ENCODE peak calls at places on chromosomes 7 and 10, in seven cellular contexts. D, P, N, B, Q, G and O are unnamed samples.

GRCh38 chr7:133530682-133531081 is 277.8 kb downstream of the EXOC4 start:
- DNase-seq in D (no peak), Q (peak; percentile 92), N (no peak), P (peak; percentile 79), B (no peak), G (no peak), O (no peak)

GRCh38 chr7:135224027-135224426 is 9.6 kb upstream of the STRA8 start:
- DNase-seq in G (no peak), N (no peak), D (no peak), P (no peak), Q (no peak), B (no peak), O (peak; percentile 11)

GRCh38 chr7:138460176-138460648 is at the start of gene TRIM24:
- DNase-seq in N (no peak), Q (no peak), D (no peak), P (peak; percentile 98), B (peak; percentile 98), G (no peak), O (no peak)

GRCh38 chr7:50307368-50308012 is 3.0 kb downstream of the IKZF1 start:
- DNase-seq in P (no peak), Q (no peak), N (no peak), D (peak; percentile 61), G (peak; percentile 72), B (no peak), O (peak; percentile 79)

GRCh38 chr10:110667620-110668343 is 23.6 kb downstream of the RBM20 start:
- DNase-seq in D (no peak), Q (no peak), N (no peak), P (no peak), B (no peak), G (no peak), O (no peak)

GRCh38 chr10:80553436-80553835 is 15.7 kb downstream of the SH2D4B start:
- DNase-seq in B (no peak), Q (no peak), G (no peak), D (no peak), P (no peak), N (no peak), O (no peak)

GRCh38 chr7:1767524-1767923 is 97.4 kb downstream of the ELFN1 start:
- DNase-seq in P (no peak), N (no peak), Q (no peak), D (no peak), B (no peak), G (no peak), O (peak; percentile 8)

GRCh38 chr10:132592790-132593788 is 55.5 kb downstream of the INPP5A start:
- DNase-seq in B (no peak), D (no peak), G (no peak), P (no peak), Q (peak; percentile 55), N (no peak), O (peak; percentile 46)

GRCh38 chr7:76142861-76143260 is 58.8 kb upstream of the SRRM3 start:
- DNase-seq in Q (no peak), N (no peak), D (peak; percentile 2), G (no peak), P (no peak), B (no peak), O (no peak)

GRCh38 chr7:147541261-147541660 is 1049.3 kb upstream of the C7orf33 start:
- DNase-seq in Q (no peak), P (no peak), G (no peak), N (no peak), D (no peak), B (no peak), O (no peak)

GRCh38 chr10:33126118-33126517 is 168.1 kb upstream of the ITGB1 start:
- DNase-seq in Q (peak; percentile 76), N (no peak), D (no peak), P (no peak), G (peak; percentile 38), B (no peak), O (peak; percentile 48)

GRCh38 chr7:102271158-102271798 is 15.4 kb upstream of the SH2B2 start:
- DNase-seq in N (no peak), P (no peak), D (no peak), B (no peak), Q (no peak), G (no peak), O (no peak)

GRCh38 chr10:43891241-43891640 is 242.6 kb upstream of the ZNF32 start:
- DNase-seq in N (no peak), Q (no peak), D (no peak), P (no peak), G (no peak), B (no peak), O (no peak)

GRCh38 chr10:21495002-21495685 is 30.3 kb downstream of the SKIDA1 start:
- DNase-seq in N (no peak), B (no peak), P (no peak), G (no peak), D (no peak), Q (peak; percentile 26), O (no peak)

GRCh38 chr10:106011189-106011744 is 1153.2 kb downstream of the SORCS1 start:
- DNase-seq in G (no peak), N (no peak), D (no peak), Q (no peak), P (no peak), B (no peak), O (peak; percentile 9)

GRCh38 chr10:77279207-77279606 is 358.4 kb downstream of the KCNMA1 start:
- DNase-seq in Q (no peak), B (no peak), P (no peak), G (no peak), N (no peak), D (no peak), O (no peak)

GRCh38 chr7:132145466-132145865 is 430.8 kb downstream of the PLXNA4 start:
- DNase-seq in G (no peak), B (no peak), P (peak; percentile 42), Q (peak; percentile 59), D (no peak), N (no peak), O (no peak)

GRCh38 chr10:70777063-70777875 is 7.9 kb downstream of the TBATA start:
- DNase-seq in Q (no peak), G (no peak), B (no peak), D (no peak), P (no peak), N (no peak), O (no peak)

GRCh38 chr7:44534501-44534900 is 6.6 kb downstream of the NPC1L1 start:
- DNase-seq in G (peak; percentile 38), B (peak; percentile 38), Q (peak; percentile 19), P (no peak), N (no peak), D (no peak), O (peak; percentile 61)

GRCh38 chr10:133351408-133352318 is 4.5 kb downstream of the PRAP1 start:
- DNase-seq in B (no peak), Q (no peak), G (no peak), P (no peak), N (no peak), D (no peak), O (no peak)

GRCh38 chr7:44631458-44632115 is 25.2 kb downstream of the OGDH start:
- DNase-seq in B (no peak), P (no peak), Q (peak; percentile 54), N (no peak), D (no peak), G (no peak), O (no peak)

GRCh38 chr7:107934991-107935770 is 44.2 kb downstream of the DLD start:
- DNase-seq in D (no peak), P (peak; percentile 90), G (no peak), B (no peak), Q (peak; percentile 67), N (no peak), O (no peak)

GRCh38 chr10:69828115-69828870 is 26.6 kb downstream of the COL13A1 start:
- DNase-seq in P (no peak), Q (no peak), N (no peak), D (no peak), B (no peak), G (no peak), O (no peak)

GRCh38 chr7:30032310-30033125 is 4.3 kb downstream of the PLEKHA8 start:
- DNase-seq in P (peak; percentile 88), G (no peak), D (no peak), N (no peak), Q (peak; percentile 82), B (no peak), O (peak; percentile 4)

GRCh38 chr7:44400033-44400511 is 74.7 kb upstream of the CAMK2B start:
- DNase-seq in D (no peak), P (no peak), N (no peak), Q (no peak), B (no peak), G (no peak), O (no peak)

GRCh38 chr7:28003408-28003807 is 177.2 kb downstream of the JAZF1 start:
- DNase-seq in B (no peak), G (no peak), D (no peak), N (no peak), P (no peak), Q (no peak), O (no peak)

GRCh38 chr7:95608344-95609173 is 12.2 kb upstream of the PDK4 start:
- DNase-seq in B (peak; percentile 67), P (peak; percentile 99), N (no peak), Q (peak; percentile 99), D (no peak), G (no peak), O (peak; percentile 100)

GRCh38 chr10:5655003-5655600 is 11.3 kb downstream of the ASB13 start:
- DNase-seq in P (no peak), B (no peak), D (no peak), G (no peak), Q (no peak), N (no peak), O (no peak)

GRCh38 chr10:99276848-99277486 is 41.3 kb upstream of the HPSE2 start:
- DNase-seq in B (no peak), G (no peak), D (no peak), Q (peak; percentile 20), P (peak; percentile 12), N (no peak), O (peak; percentile 79)

GRCh38 chr7:11636274-11636673 is 195.7 kb downstream of the THSD7A start:
- DNase-seq in P (no peak), B (no peak), Q (no peak), G (no peak), D (no peak), N (no peak), O (no peak)

GRCh38 chr10:13834581-13835286 is 248.0 kb downstream of the PRPF18 start:
- DNase-seq in G (no peak), P (no peak), D (no peak), Q (peak; percentile 63), B (peak; percentile 75), N (no peak), O (no peak)

GRCh38 chr10:13924020-13924725 is 337.4 kb downstream of the PRPF18 start:
- DNase-seq in G (no peak), Q (peak; percentile 95), B (no peak), D (no peak), N (no peak), P (peak; percentile 97), O (no peak)

GRCh38 chr7:30526163-30526562 is 21.5 kb upstream of the GGCT start:
- DNase-seq in D (no peak), P (no peak), B (no peak), Q (no peak), G (no peak), N (no peak), O (no peak)

GRCh38 chr10:59362184-59362966 is at the start of gene FAM13C:
- DNase-seq in N (no peak), B (peak; percentile 93), D (no peak), G (peak; percentile 18), P (peak; percentile 50), Q (peak; percentile 41), O (no peak)

GRCh38 chr7:134562136-134562535 is 13.2 kb downstream of the AKR1B15 start:
- DNase-seq in D (no peak), G (no peak), N (no peak), P (peak; percentile 87), Q (peak; percentile 68), B (no peak), O (no peak)

GRCh38 chr7:55409474-55410225 is 44.5 kb downstream of the LANCL2 start:
- DNase-seq in G (no peak), D (no peak), P (no peak), Q (peak; percentile 24), B (no peak), N (no peak), O (peak; percentile 61)

GRCh38 chr7:138752568-138753518 is 45.0 kb upstream of the TMEM213 start:
- DNase-seq in N (peak; percentile 83), Q (no peak), B (no peak), P (no peak), G (peak; percentile 89), D (peak; percentile 90), O (no peak)

GRCh38 chr10:24721254-24722106 is 2.2 kb downstream of the ARHGAP21 start:
- DNase-seq in G (no peak), N (no peak), Q (peak; percentile 34), D (no peak), P (peak; percentile 1), B (peak; percentile 78), O (peak; percentile 59)